ENCODE peak calls at places on chromosomes 2 and 18, in five cellular contexts. M, R, Z, Q and C are unnamed samples.
A peak's percentile ranks its signal among the peaks of the same experiment; 100 is the strongest.

GRCh38 chr2:171401947-171402346 is 31.8 kb downstream of the METTL8 start:
- DNase-seq in M (no peak), R (no peak), Z (no peak), Q (no peak), C (no peak)

GRCh38 chr2:128421286-128421685 is 102.6 kb upstream of the HS6ST1 start:
- DNase-seq in M (peak; percentile 25), R (no peak), Z (no peak), Q (no peak), C (no peak)

GRCh38 chr2:163601377-163601776 is 134.4 kb downstream of the FIGN start:
- DNase-seq in M (no peak), R (no peak), Z (no peak), Q (no peak), C (no peak)

GRCh38 chr2:230457073-230457768 is 41.2 kb downstream of the SP100 start:
- DNase-seq in M (no peak), R (no peak), Z (no peak), Q (no peak), C (no peak)

GRCh38 chr2:165621086-165621560 is 151.6 kb downstream of the CSRNP3 start:
- DNase-seq in M (no peak), R (no peak), Z (no peak), Q (no peak), C (no peak)

GRCh38 chr2:12884713-12885282 is 168.1 kb downstream of the TRIB2 start:
- DNase-seq in M (no peak), R (no peak), Z (no peak), Q (no peak), C (no peak)

GRCh38 chr2:216863946-216864345 is 4.1 kb upstream of the TNP1 start:
- DNase-seq in M (no peak), R (no peak), Z (no peak), Q (no peak), C (no peak)

GRCh38 chr2:97919858-97920257 is 75.9 kb downstream of the TMEM131 start:
- DNase-seq in M (no peak), R (no peak), Z (no peak), Q (no peak), C (peak; percentile 72)

GRCh38 chr18:67794512-67794911 is 278.0 kb upstream of the DSEL start:
- DNase-seq in M (no peak), R (no peak), Z (no peak), Q (no peak), C (no peak)

GRCh38 chr18:51952844-51953243 is 387.2 kb upstream of the DCC start:
- DNase-seq in M (no peak), R (no peak), Z (no peak), Q (no peak), C (no peak)

GRCh38 chr2:64675860-64676259 is 22.1 kb upstream of the SERTAD2 start:
- DNase-seq in M (peak; percentile 80), R (no peak), Z (no peak), Q (peak; percentile 55), C (no peak)

GRCh38 chr18:79522451-79523220 is 126.9 kb downstream of the NFATC1 start:
- DNase-seq in M (no peak), R (peak; percentile 54), Z (no peak), Q (peak; percentile 60), C (no peak)

GRCh38 chr2:192195548-192196418 is 1.1 kb upstream of the TMEFF2 start:
- DNase-seq in M (peak; percentile 61), R (no peak), Z (no peak), Q (no peak), C (no peak)

GRCh38 chr2:56522605-56523089 is 338.9 kb downstream of the CCDC85A start:
- DNase-seq in M (no peak), R (no peak), Z (no peak), Q (no peak), C (no peak)

GRCh38 chr2:42722328-42723190 is 41.4 kb downstream of the OXER1 start:
- DNase-seq in M (no peak), R (no peak), Z (no peak), Q (no peak), C (no peak)

GRCh38 chr2:153405196-153405595 is 73.4 kb downstream of the RPRM start:
- DNase-seq in M (no peak), R (no peak), Z (no peak), Q (no peak), C (no peak)

GRCh38 chr2:178101321-178102079 is 10.7 kb upstream of the RBM45 start:
- DNase-seq in M (no peak), R (no peak), Z (no peak), Q (no peak), C (no peak)

GRCh38 chr18:1513519-1513918 is 608.8 kb downstream of the ADCYAP1 start:
- DNase-seq in M (no peak), R (no peak), Z (no peak), Q (no peak), C (no peak)

GRCh38 chr2:74188018-74188601 is 9.4 kb upstream of the MOB1A start:
- DNase-seq in M (no peak), R (no peak), Z (no peak), Q (no peak), C (no peak)

GRCh38 chr2:37274354-37274965 is 43.0 kb downstream of the NDUFAF7 start:
- DNase-seq in M (no peak), R (no peak), Z (no peak), Q (no peak), C (no peak)

GRCh38 chr2:143128681-143129580 is at the start of gene ARHGAP15:
- DNase-seq in M (no peak), R (peak; percentile 34), Z (peak; percentile 35), Q (peak; percentile 63), C (no peak)